ENCODE peak calls at places on chromosome 6, in ten cellular contexts. X, S, F, H, Q, B, R, E, G and U are unnamed samples.

GRCh38 chr6:139133272-139133671 is 1.6 kb upstream of the HECA start:
- DNase-seq in X (no peak), S (no peak), F (no peak), H (no peak), Q (peak; percentile 37), B (no peak), R (peak; percentile 27), E (no peak), G (no peak), U (no peak)

GRCh38 chr6:97322811-97323210 is 39.8 kb upstream of the MMS22L start:
- DNase-seq in X (no peak), S (no peak), F (no peak), H (no peak), Q (no peak), B (peak; percentile 36), R (peak; percentile 85), E (no peak), G (peak; percentile 40), U (no peak)

GRCh38 chr6:161226005-161226964 is 47.6 kb downstream of the AGPAT4 start:
- DNase-seq in X (no peak), S (no peak), F (no peak), H (peak; percentile 91), Q (no peak), B (no peak), R (no peak), E (no peak), G (no peak), U (no peak)

GRCh38 chr6:155485756-155486155 is 30.1 kb upstream of the NOX3 start:
- DNase-seq in X (no peak), S (no peak), F (no peak), H (no peak), Q (no peak), B (no peak), R (no peak), E (no peak), G (no peak), U (no peak)

GRCh38 chr6:107767637-107768036 is 56.5 kb downstream of the SCML4 start:
- DNase-seq in X (no peak), S (no peak), F (no peak), H (no peak), Q (no peak), B (no peak), R (no peak), E (no peak), G (no peak), U (no peak)

GRCh38 chr6:169022079-169022478 is 231.6 kb downstream of the THBS2 start:
- DNase-seq in X (no peak), S (no peak), F (no peak), H (no peak), Q (no peak), B (no peak), R (no peak), E (no peak), G (no peak), U (no peak)

GRCh38 chr6:157845493-157846259 is 22.6 kb downstream of the SNX9 start:
- DNase-seq in X (no peak), S (no peak), F (no peak), H (no peak), Q (no peak), B (no peak), R (peak; percentile 40), E (no peak), G (no peak), U (no peak)

GRCh38 chr6:111844376-111844775 is 28.9 kb downstream of the FYN start:
- DNase-seq in X (no peak), S (no peak), F (no peak), H (no peak), Q (no peak), B (no peak), R (no peak), E (no peak), G (no peak), U (no peak)